ENCODE peak calls at places on chromosomes 7 and 10, in five cellular contexts. U is tibial nerve, V is GM06990, B is ovary, O is upper lobe of left lung. X is an unnamed sample.

GRCh38 chr7:121330053-121330833 is 1.4 kb downstream of the WNT16 start:
- DNase-seq in U (no peak), V (no peak), B (no peak), O (no peak), X (no peak)

GRCh38 chr7:104976966-104977636 is 36.9 kb upstream of the KMT2E start:
- DNase-seq in U (no peak), V (no peak), B (no peak), O (no peak), X (no peak)

GRCh38 chr10:72334196-72334831 is 20.4 kb downstream of the DNAJB12 start:
- DNase-seq in U (no peak), V (no peak), B (peak; percentile 78), O (no peak), X (no peak)

GRCh38 chr10:102397222-102398171 is 2.0 kb downstream of the NFKB2 start:
- DNase-seq in U (no peak), V (no peak), B (no peak), O (no peak), X (no peak)

GRCh38 chr7:158894825-158895224 is 38.5 kb downstream of the DYNC2I1 start:
- DNase-seq in U (no peak), V (no peak), B (no peak), O (no peak), X (no peak)

GRCh38 chr7:134357486-134357885 is 40.8 kb upstream of the SLC35B4 start:
- DNase-seq in U (no peak), V (no peak), B (no peak), O (no peak), X (no peak)

GRCh38 chr7:6271694-6272371 is 591 bp downstream of the CYTH3 start:
- DNase-seq in U (no peak), V (no peak), B (peak; percentile 34), O (no peak), X (no peak)

GRCh38 chr7:30183712-30184372 is 49.1 kb downstream of the MTURN start:
- DNase-seq in U (no peak), V (no peak), B (no peak), O (no peak), X (no peak)

GRCh38 chr10:43119416-43120115 is 18.7 kb upstream of the CSGALNACT2 start:
- DNase-seq in U (no peak), V (no peak), B (no peak), O (no peak), X (no peak)

GRCh38 chr7:142130282-142130681 is 18.8 kb downstream of the MGAM2 start:
- DNase-seq in U (no peak), V (no peak), B (no peak), O (no peak), X (no peak)

GRCh38 chr7:77887567-77887966 is 89.0 kb downstream of the PHTF2 start:
- DNase-seq in U (no peak), V (no peak), B (no peak), O (no peak), X (no peak)

DNA sequence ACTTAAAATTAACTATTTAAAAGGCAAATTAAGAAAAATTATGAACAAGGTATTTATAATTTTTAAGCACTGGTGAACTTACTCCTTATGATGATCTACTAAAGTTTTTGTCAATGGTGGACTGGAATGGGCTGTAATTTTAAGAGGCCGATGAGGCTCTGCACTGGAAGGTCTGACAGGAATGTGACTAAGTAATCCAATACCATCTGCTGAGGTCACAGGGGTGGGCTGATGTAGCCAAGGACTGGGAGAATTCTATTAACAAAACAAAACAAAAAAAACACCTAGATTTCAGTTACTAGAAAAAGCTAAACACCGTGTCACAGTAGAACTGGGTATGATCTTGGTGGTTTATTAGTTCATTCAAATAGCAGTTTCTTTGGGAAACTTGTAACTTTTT is 75.9 kb downstream of the NRBF2 start:
- DNase-seq in U (no peak), V (no peak), B (no peak), O (no peak), X (no peak)
- H3K36me3 ChIP-seq in U (no peaks in the 10 kb centered on the region), V (peaks cover 5% of the 10 kb centered on the region), B (no peaks in the 10 kb centered on the region), O (peaks cover 19% of the 10 kb centered on the region), X (peaks cover 22% of the 10 kb centered on the region)

DNA sequence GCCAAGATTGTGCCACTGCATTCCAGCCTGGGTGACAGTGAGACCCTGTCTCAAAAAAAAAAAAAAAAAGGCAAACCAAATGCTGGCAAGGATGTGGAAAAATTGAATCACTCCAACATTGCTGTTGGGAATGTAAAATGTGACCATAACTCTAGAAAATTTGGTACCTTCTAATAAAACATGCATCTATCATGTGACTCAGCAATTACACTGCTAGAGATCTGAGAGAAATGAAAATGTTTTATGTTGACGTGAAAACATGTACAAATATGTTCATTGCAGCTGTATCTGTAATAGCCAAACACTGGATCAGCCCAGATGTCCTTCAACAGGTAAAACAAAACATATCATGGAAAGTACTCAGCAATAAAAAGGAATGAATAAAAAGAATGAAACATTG is 30.8 kb upstream of the SAR1A start:
- DNase-seq in U (no peak), V (no peak), B (no peak), O (no peak), X (no peak)
- H3K36me3 ChIP-seq in U (no peaks in the 10 kb centered on the region), V (peaks cover 9% of the 10 kb centered on the region), B (no peaks in the 10 kb centered on the region), O (peaks cover 30% of the 10 kb centered on the region), X (peaks cover 80% of the 10 kb centered on the region)

GRCh38 chr7:152669758-152670157 is 6.2 kb downstream of the XRCC2 start:
- DNase-seq in U (no peak), V (no peak), B (no peak), O (no peak), X (no peak)
- H3K36me3 ChIP-seq in U (no peaks in the 10 kb centered on the region), V (no peaks in the 10 kb centered on the region), B (no peaks in the 10 kb centered on the region), O (no peaks in the 10 kb centered on the region), X (no peaks in the 10 kb centered on the region)

DNA sequence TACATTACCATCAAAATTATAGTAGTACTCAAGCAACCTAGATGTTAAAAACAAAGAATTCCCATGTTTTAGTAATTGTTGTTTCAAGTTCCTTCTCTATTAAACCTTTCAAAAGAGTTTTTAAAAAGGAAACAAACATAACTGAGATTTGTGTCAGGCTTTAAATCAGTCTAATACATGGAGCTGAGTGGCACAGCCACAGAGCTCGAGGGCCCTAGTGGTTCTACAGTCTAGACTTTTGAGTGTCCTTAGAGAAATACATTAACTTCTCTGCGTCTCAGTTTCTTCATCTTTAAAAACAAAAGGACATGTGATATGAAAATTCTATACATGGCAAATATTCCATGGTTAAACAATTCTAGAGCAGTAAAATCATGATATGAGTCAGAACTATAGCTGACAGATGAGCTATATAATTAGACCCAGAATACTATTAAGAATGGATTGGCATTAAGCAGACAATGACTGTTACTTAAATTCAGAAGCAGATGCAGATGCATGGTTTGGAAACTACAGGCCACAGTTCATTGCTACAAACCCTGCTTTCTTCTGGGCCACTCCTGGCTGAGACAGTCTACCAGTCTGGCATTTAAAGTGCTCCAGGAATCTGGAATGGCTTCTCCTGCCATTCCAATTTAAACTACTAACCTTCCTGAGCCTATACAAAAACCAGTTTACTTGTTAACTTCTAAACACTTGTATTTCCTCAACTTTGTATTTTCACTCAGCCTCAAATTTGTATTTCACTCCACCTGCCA is 77.4 kb downstream of the EPC1 start:
- DNase-seq in U (no peak), V (no peak), B (no peak), O (no peak), X (no peak)
- H3K36me3 ChIP-seq in U (peaks cover 5% of the 10 kb centered on the region), V (peaks cover 11% of the 10 kb centered on the region), B (no peaks in the 10 kb centered on the region), O (peaks cover 33% of the 10 kb centered on the region), X (peaks cover 67% of the 10 kb centered on the region)

GRCh38 chr7:138738551-138739335 is 37.6 kb upstream of the SVOPL start:
- DNase-seq in U (peak; percentile 66), V (peak; percentile 38), B (peak; percentile 89), O (peak; percentile 78), X (no peak)

GRCh38 chr7:138741453-138741735 is 40.2 kb upstream of the SVOPL start:
- DNase-seq in U (no peak), V (no peak), B (no peak), O (no peak), X (no peak)

GRCh38 chr7:138738114-138738513 is 37.0 kb upstream of the SVOPL start:
- DNase-seq in U (no peak), V (no peak), B (no peak), O (no peak), X (no peak)

GRCh38 chr7:138735399-138735798 is 34.2 kb upstream of the SVOPL start:
- DNase-seq in U (no peak), V (no peak), B (no peak), O (no peak), X (no peak)

DNA sequence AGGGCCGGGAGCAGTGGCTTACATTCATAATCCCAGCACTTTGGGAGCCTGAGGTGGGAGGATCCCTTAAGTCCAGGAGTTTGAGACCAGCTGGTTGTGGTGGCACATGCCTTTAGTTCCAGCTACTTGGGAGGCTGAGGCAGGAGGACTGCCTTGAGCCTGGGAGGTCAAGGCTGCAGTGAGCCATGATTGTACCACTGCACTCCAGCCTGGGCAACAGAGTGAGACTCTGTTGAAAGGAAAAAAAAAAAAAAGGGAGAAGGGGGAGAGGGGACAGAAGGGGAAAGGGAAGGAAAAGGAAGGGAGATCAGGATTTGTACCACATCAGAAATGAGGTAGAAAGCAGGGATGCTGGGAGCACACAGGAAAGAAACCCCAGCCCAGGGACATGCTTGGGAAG is 38.7 kb upstream of the SVOPL start:
- DNase-seq in U (no peak), V (no peak), B (no peak), O (no peak), X (no peak)
- H3K36me3 ChIP-seq in U (no peaks in the 10 kb centered on the region), V (no peaks in the 10 kb centered on the region), B (no peaks in the 10 kb centered on the region), O (no peaks in the 10 kb centered on the region), X (no peaks in the 10 kb centered on the region)

DNA sequence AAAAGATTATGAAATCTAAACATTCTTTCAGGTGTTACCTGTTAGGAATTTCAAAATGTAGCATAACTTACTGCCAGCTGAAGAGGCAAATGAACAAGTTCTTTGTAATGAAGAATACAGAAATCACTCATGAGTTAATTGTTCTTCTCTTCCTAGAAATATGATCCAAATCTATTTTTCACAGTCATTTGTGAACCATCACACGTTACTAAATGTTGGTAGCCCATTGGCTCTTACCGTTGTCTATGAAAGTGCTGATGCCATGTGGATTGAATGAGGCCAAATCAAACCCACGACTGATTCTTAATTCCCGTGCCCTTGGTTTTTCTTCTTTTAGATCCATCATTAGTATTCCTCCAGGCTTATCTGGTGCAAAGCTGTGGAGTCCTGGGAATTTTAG is 15.9 kb upstream of the PON3 start:
- DNase-seq in U (no peak), V (no peak), B (no peak), O (no peak), X (no peak)
- H3K36me3 ChIP-seq in U (no peaks in the 10 kb centered on the region), V (no peaks in the 10 kb centered on the region), B (no peaks in the 10 kb centered on the region), O (peaks cover 13% of the 10 kb centered on the region), X (peaks cover 31% of the 10 kb centered on the region)

DNA sequence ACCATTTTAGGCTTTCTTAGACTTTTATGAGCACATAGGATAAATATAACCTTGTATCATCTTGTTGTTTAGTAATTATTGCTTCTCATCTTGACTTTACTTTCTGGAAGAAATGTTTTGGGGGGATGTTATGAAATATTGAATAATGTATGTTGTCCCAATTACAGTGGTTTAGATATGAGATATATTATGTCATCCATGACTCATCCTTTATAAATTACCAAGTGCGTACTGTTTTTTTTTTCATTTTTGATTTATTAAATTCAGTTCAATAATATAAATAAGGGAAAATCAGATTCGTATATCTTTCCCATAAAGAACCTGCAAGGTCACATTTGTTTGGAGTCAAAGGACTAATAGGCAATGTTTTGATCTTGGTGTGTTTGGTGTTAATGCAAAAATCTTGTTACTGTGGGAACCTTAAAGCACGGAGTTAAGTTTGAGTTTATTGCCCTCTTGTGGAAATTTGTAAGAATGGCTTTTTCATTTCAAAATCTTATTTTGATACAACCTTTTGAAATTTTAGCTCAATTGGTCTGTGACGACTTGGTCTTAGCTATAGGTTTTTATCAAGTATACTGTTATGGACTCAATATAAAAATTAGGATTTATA is 108.6 kb downstream of the SRI start:
- DNase-seq in U (no peak), V (no peak), B (no peak), O (no peak), X (no peak)
- H3K36me3 ChIP-seq in U (no peaks in the 10 kb centered on the region), V (no peaks in the 10 kb centered on the region), B (no peaks in the 10 kb centered on the region), O (no peaks in the 10 kb centered on the region), X (no peaks in the 10 kb centered on the region)